ENCODE peak calls at places on chromosomes 13 and 19, in ten cellular contexts. Z is heart left ventricle, V is kidney epithelial cell, Y is stomach, S is cardiac muscle cell, H is body of pancreas, J is aorta, P is fibroblast of lung, O is HAP-1, U is fibroblast of villous mesenchyme. B is an unnamed sample.

GRCh38 chr13:72680353-72680752 is 47.1 kb downstream of the MZT1 start:
- DNase-seq in O (no peak), V (no peak), U (no peak), H (no peak), J (no peak), P (no peak), Z (no peak), S (no peak), Y (no peak), B (no peak)

GRCh38 chr19:2528543-2529173 is 52.7 kb downstream of the GADD45B start:
- DNase-seq in S (no peak), P (no peak), Y (peak), J (peak), Z (no peak), V (no peak), O (no peak), H (no peak), U (peak), B (no peak)

GRCh38 chr13:20714563-20715339 is 11.3 kb downstream of the IL17D start:
- DNase-seq in S (no peak), V (no peak), J (peak), P (peak), H (no peak), Y (no peak), Z (peak), U (peak), O (no peak), B (peak)

GRCh38 chr19:49786432-49786831 is 19.6 kb downstream of the AP2A1 start:
- DNase-seq in U (peak), O (no peak), Z (no peak), H (no peak), S (peak), J (no peak), P (peak), Y (no peak), V (peak), B (peak)

GRCh38 chr19:6279931-6280591 is at the start of gene MLLT1:
- DNase-seq in P (peak), Z (peak), Y (peak), H (peak), J (peak), S (peak), O (peak), V (peak), U (peak), B (peak)

GRCh38 chr13:65965496-65965895 is 1264.6 kb downstream of the PCDH9 start:
- DNase-seq in O (no peak), Y (no peak), S (no peak), P (peak), H (no peak), V (no peak), J (no peak), U (peak), Z (no peak), B (no peak)

GRCh38 chr19:4817467-4818277 is 13.8 kb downstream of the TICAM1 start:
- DNase-seq in Z (no peak), H (no peak), J (no peak), U (no peak), Y (peak), V (no peak), O (no peak), P (no peak), S (no peak), B (no peak)

GRCh38 chr19:6608950-6609349 is 18.0 kb upstream of the CD70 start:
- DNase-seq in S (no peak), O (no peak), H (no peak), J (no peak), P (no peak), Y (no peak), V (no peak), Z (no peak), U (no peak), B (peak)

GRCh38 chr13:97266328-97266727 is 44.2 kb downstream of the MBNL2 start:
- DNase-seq in S (peak), O (no peak), J (no peak), P (peak), V (no peak), Y (no peak), Z (no peak), H (no peak), U (no peak), B (peak)

GRCh38 chr13:30375436-30375835 is 46.9 kb upstream of the UBE2L5 start:
- DNase-seq in S (no peak), O (no peak), J (no peak), Y (no peak), P (no peak), U (no peak), V (no peak), H (no peak), Z (no peak), B (no peak)

GRCh38 chr13:45331981-45332830 is 8.8 kb downstream of the TPT1 start:
- DNase-seq in P (peak), Z (no peak), S (no peak), V (no peak), J (no peak), H (no peak), U (peak), Y (no peak), O (no peak), B (peak)

GRCh38 chr19:5147971-5148793 is 179.3 kb downstream of the KDM4B start:
- DNase-seq in O (no peak), V (no peak), Y (no peak), S (no peak), H (peak), P (peak), U (no peak), J (peak), Z (peak), B (no peak)

GRCh38 chr13:20525601-20526544 is at the start of gene CRYL1:
- DNase-seq in V (no peak), P (peak), U (peak), O (peak), Z (peak), H (peak), Y (peak), J (peak), S (peak), B (peak)

GRCh38 chr19:49557641-49558325 is 22.6 kb downstream of the NOSIP start:
- DNase-seq in O (no peak), S (no peak), H (no peak), V (no peak), P (no peak), Z (no peak), U (no peak), J (no peak), Y (no peak), B (no peak)

GRCh38 chr19:17370026-17370587 is 7.0 kb downstream of the PLVAP start:
- DNase-seq in U (peak), O (no peak), H (no peak), V (no peak), P (peak), Y (no peak), J (no peak), S (no peak), Z (no peak), B (no peak)

GRCh38 chr19:3774621-3775373 is 2.8 kb upstream of the RAX2 start:
- DNase-seq in O (no peak), Y (no peak), V (no peak), H (no peak), Z (no peak), P (no peak), J (no peak), S (no peak), U (no peak), B (no peak)

GRCh38 chr13:85729296-85729695 is 69.9 kb downstream of the SLITRK6 start:
- DNase-seq in Y (no peak), Z (no peak), S (no peak), H (no peak), U (peak), V (peak), O (no peak), J (no peak), P (peak), B (no peak)

GRCh38 chr13:32255744-32256120 is 59.4 kb downstream of the ZAR1L start:
- DNase-seq in Z (no peak), S (no peak), P (no peak), U (no peak), H (no peak), J (no peak), Y (no peak), O (no peak), V (no peak), B (no peak)

GRCh38 chr19:32581704-32582164 is 744 bp downstream of the PDCD5 start:
- DNase-seq in P (peak), J (no peak), Y (no peak), S (peak), H (no peak), Z (no peak), U (peak), V (peak), O (no peak), B (no peak)

GRCh38 chr19:47255947-47256687 is at the start of gene CCDC9:
- DNase-seq in Y (peak), H (peak), U (peak), Z (peak), P (peak), S (peak), O (peak), J (peak), V (peak), B (peak)

GRCh38 chr13:76672422-76672821 is 213.8 kb downstream of the KCTD12 start:
- DNase-seq in H (no peak), V (no peak), Y (no peak), U (no peak), J (no peak), Z (no peak), P (peak), S (no peak), O (no peak), B (no peak)

GRCh38 chr13:81745391-81745790 is 1404.5 kb upstream of the SPRY2 start:
- DNase-seq in O (no peak), Y (no peak), Z (no peak), H (no peak), U (no peak), J (no peak), S (no peak), P (no peak), V (no peak), B (no peak)

GRCh38 chr19:41860419-41861097 is 503 bp downstream of the RPS19 start:
- DNase-seq in V (no peak), H (no peak), J (no peak), S (no peak), P (peak), O (no peak), U (peak), Y (no peak), Z (no peak), B (no peak)

GRCh38 chr13:101779147-101779546 is 326.7 kb downstream of the ITGBL1 start:
- DNase-seq in U (no peak), O (no peak), V (no peak), P (no peak), Z (no peak), H (no peak), Y (no peak), J (no peak), S (no peak), B (no peak)

GRCh38 chr13:79445968-79446645 is 34.8 kb upstream of the NDFIP2 start:
- DNase-seq in U (no peak), O (no peak), Z (no peak), S (no peak), J (no peak), P (no peak), V (no peak), Y (no peak), H (no peak), B (no peak)

GRCh38 chr19:17863520-17864182 is 3.9 kb downstream of the RPL18A start:
- DNase-seq in H (no peak), U (no peak), Y (no peak), V (no peak), P (no peak), Z (no peak), S (no peak), O (no peak), J (no peak), B (no peak)

GRCh38 chr19:33471111-33471996 is 50.2 kb downstream of the PEPD start:
- DNase-seq in Y (no peak), P (no peak), Z (no peak), U (no peak), O (no peak), S (no peak), H (no peak), J (no peak), V (no peak), B (no peak)

GRCh38 chr13:107043016-107043957 is 475.4 kb upstream of the ARGLU1 start:
- DNase-seq in V (peak), P (peak), Y (no peak), O (no peak), S (no peak), U (no peak), J (peak), Z (no peak), H (no peak), B (no peak)

GRCh38 chr13:98571955-98572662 is 4.8 kb downstream of the STK24 start:
- DNase-seq in U (peak), Y (no peak), H (no peak), S (no peak), Z (no peak), O (no peak), V (no peak), P (peak), J (no peak), B (no peak)

DNA sequence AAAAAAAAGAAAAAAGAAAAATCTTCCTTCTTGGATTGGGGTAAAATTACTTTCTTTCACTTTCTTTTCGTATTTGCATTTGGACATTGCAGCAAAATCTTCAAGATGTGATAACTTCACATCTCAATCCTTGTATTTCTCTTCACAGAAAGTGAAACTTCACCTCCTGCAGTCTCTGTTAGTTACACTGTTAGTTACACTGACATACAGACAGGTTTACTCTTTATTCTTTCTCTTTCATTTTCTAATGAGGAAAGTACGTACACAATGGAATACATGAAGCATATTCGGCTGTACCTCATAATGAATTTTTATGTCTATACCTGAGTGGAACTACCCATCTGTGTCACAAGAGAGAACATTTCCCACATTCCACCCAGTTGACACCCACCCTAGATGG is 459.1 kb upstream of the GPC6 start:
- DNase-seq in Z (no peak), S (no peak), Y (no peak), O (no peak), V (no peak), J (no peak), U (no peak), H (no peak), P (no peak), B (no peak)
- H3K4me3 ChIP-seq in Z (no peak), S (no peak), Y (no peak), O (no peak), V (no peak), J (no peak), U (no peak), H (no peak), P (no peak), B (no peak)

GRCh38 chr19:45275370-45275971 is 24.4 kb downstream of the MARK4 start:
- DNase-seq in V (no peak), H (no peak), S (no peak), O (peak), Z (no peak), P (no peak), J (no peak), U (no peak), Y (no peak), B (no peak)
- H3K4me3 ChIP-seq in V (no peak), H (no peak), S (no peak), O (no peak), Z (no peak), P (no peak), J (no peak), U (no peak), Y (no peak), B (no peak)

GRCh38 chr19:43901395-43902390 is 33.4 kb downstream of the ZNF45 start:
- DNase-seq in U (peak), S (peak), P (peak), Y (peak), H (peak), O (peak), Z (peak), V (peak), J (peak), B (peak)
- H3K4me3 ChIP-seq in U (peak), S (peak), P (peak), Y (peak), H (peak), O (peak), Z (peak), V (peak), J (peak), B (peak)

DNA sequence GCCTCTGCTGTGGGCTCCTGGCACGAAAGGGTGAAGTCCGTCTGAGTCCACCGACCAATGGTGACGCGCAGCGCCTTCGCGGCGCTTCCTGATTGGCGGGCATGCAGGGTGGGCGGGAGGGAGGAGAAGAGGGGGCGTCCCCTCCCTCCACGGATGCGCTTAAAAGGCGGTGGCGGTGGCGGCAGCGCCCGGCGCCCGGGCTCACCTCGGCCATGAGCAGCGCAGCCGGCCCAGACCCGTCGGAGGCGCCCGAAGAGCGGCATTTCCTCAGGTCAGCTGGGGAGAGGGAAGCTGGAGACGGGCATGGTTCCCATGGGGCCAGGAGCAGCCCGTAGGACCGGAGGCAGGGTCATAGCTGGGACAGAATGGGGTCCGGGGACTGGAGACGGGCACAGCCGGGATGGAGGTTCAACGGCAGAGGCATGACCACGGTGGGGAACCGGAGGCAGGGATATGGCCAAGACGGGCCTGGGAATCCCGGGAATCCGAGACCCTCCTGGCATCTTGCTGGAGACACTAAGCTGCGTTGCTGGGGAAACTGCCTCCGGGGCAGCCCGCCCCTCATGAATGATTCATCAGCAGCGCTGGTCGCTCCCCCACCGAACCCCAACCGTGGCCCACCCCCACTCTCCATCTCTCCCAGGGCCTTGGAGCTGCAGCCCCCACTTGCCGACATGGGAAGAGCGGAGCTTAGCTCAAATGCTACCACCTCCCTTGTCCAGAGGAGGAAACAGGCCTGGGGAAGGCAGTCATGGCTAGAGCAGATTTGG is at the start of gene YJEFN3:
- DNase-seq in V (no peak), S (no peak), O (no peak), J (no peak), Y (no peak), U (peak), H (no peak), Z (no peak), P (peak), B (no peak)
- H3K4me3 ChIP-seq in V (no peak), S (no peak), O (no peak), J (no peak), Y (no peak), U (no peak), H (no peak), Z (no peak), P (no peak), B (peak)

GRCh38 chr19:56671613-56671994 is at the start of gene ZNF835:
- DNase-seq in U (peak), O (no peak), S (peak), J (peak), Y (peak), Z (peak), H (peak), V (peak), P (peak), B (peak)
- H3K4me3 ChIP-seq in U (no peak), O (no peak), S (peak), J (peak), Y (peak), Z (peak), H (no peak), V (peak), P (no peak), B (peak)

DNA sequence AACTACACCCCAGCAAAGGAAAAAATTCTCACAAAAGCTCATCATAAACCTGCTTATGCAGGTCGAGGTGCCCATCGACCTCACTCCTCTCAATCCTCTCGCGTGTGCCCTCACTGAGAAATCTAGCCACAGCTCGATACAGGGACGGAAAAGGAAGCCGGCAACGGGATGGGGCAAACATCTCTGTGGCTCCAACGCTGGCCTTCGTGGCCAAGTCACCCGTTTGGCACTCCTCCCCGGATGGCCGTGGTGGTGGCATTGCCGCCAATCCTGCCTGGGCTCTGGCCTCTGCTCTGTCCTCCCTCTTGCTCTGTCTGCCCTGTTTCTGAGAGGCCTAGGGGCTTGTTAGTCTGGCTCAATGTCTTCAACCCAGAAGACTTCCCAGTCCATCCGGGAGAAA is 41.2 kb downstream of the ZNF146 start:
- DNase-seq in H (no peak), O (no peak), P (no peak), S (no peak), Z (no peak), Y (no peak), U (no peak), J (no peak), V (no peak), B (no peak)
- H3K4me3 ChIP-seq in H (no peak), O (no peak), P (no peak), S (no peak), Z (no peak), Y (no peak), U (no peak), J (no peak), V (no peak), B (no peak)

DNA sequence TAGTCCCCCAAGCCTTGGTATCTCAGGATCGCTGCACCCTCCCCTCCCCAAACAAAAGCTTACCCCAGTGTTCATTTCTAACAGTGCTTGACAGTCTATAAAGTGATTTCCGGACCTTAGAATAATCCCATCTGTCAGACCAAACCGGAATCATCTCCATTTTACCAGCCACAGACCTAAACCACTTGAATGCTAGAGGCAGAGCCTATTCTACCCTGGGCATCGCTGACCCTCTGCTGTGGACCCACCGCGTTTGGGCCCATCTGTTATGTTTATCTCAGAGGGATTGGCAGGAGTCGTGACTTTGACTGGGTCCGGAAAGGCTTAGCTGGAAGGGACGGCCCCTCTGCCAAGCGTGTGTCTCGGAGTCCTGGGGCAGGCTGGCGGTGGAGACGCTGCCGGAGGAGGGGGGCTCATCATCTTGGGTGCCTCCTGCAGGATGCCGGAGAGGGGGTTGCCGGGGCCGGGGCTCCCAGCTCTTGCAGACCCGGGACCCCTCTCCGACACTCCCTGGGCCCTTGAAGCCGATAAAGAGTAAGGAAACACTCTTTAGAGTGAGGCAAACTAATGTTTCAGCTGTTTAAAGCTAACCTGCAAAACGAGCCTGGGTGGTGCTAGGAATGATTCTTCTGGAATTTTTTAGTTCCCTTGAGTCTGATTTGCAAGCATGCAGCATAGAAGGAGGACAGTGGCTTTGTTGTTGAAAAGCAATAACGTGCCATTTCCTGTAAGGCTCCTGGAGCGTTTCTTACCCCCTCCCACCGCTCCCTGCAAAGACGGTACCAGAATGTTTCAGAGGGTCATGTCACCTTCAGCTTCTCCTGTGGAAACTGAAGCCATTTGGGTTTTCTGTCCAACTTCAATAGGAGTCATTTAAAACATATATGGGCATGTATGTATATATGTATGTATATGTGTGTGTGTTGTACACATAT is 1.3 kb downstream of the SLC25A42 start:
- DNase-seq in H (no peak), J (no peak), S (peak), O (no peak), P (no peak), U (peak), V (no peak), Z (peak), Y (no peak), B (no peak)
- H3K4me3 ChIP-seq in H (peak), J (no peak), S (peak), O (peak), P (peak), U (peak), V (peak), Z (peak), Y (peak), B (peak)

GRCh38 chr19:13055213-13056051 is 47.2 kb downstream of the LYL1 start:
- DNase-seq in U (peak), P (peak), H (peak), Y (peak), V (no peak), Z (peak), S (no peak), O (no peak), J (peak), B (peak)
- H3K4me3 ChIP-seq in U (peak), P (peak), H (no peak), Y (no peak), V (no peak), Z (peak), S (no peak), O (no peak), J (no peak), B (no peak)

B was measured in right atrium auricular region.